ENCODE peak calls at places on chromosome 5, in four cellular contexts. W is brain microvascular endothelial cell, X is LoVo, D is GDM1. P is an unnamed sample.

GRCh38 chr5:149035282-149035882 is 27.5 kb downstream of the SH3TC2 start:
- DNase-seq in W (peak), X (peak), D (peak), P (peak)

GRCh38 chr5:3252235-3252634 is 343.4 kb upstream of the IRX1 start:
- DNase-seq in W (no peak), X (no peak), D (no peak), P (no peak)

GRCh38 chr5:10272053-10272869 is 22.2 kb downstream of the CCT5 start:
- DNase-seq in W (no peak), X (no peak), D (no peak), P (no peak)

GRCh38 chr5:78353520-78353919 is 6.9 kb upstream of the SCAMP1 start:
- DNase-seq in W (no peak), X (no peak), D (no peak), P (no peak)

GRCh38 chr5:168359820-168360460 is 68.5 kb downstream of the WWC1 start:
- DNase-seq in W (no peak), X (peak), D (no peak), P (peak)

GRCh38 chr5:54187694-54188093 is 122.7 kb downstream of the ARL15 start:
- DNase-seq in W (no peak), X (no peak), D (no peak), P (no peak)

GRCh38 chr5:93600409-93601052 is 17.5 kb downstream of the NR2F1 start:
- DNase-seq in W (no peak), X (no peak), D (no peak), P (no peak)

GRCh38 chr5:72363146-72363802 is 43.1 kb downstream of the PTCD2 start:
- DNase-seq in W (peak), X (peak), D (no peak), P (peak)

GRCh38 chr5:143865421-143865820 is 53.5 kb downstream of the HMHB1 start:
- DNase-seq in W (no peak), X (no peak), D (no peak), P (no peak)

GRCh38 chr5:2759696-2760461 is 8.4 kb upstream of the IRX2 start:
- DNase-seq in W (no peak), X (no peak), D (no peak), P (no peak)

GRCh38 chr5:34728236-34728635 is 72.1 kb downstream of the RAI14 start:
- DNase-seq in W (no peak), X (no peak), D (no peak), P (no peak)

GRCh38 chr5:86500947-86501346 is 116.8 kb upstream of the COX7C start:
- DNase-seq in W (no peak), X (no peak), D (no peak), P (peak)

P was measured in Calu3.